ENCODE peak calls at places on chromosomes 12 and 14, in four cellular contexts. P is NCI-H1105 treated with DMSO at 0.1 percent for 48 hours, E is uterus, A is AG04450. G is an unnamed sample.

GRCh38 chr14:50762001-50762930 is 68.7 kb downstream of the NIN start:
- DNase-seq in P (no peak), E (no peak), A (peak; percentile 38), G (no peak)

GRCh38 chr12:26938660-26939185 is 453 bp downstream of the FGFR1OP2 start:
- DNase-seq in P (peak; percentile 44), E (no peak), A (no peak), G (peak; percentile 43)

GRCh38 chr12:6937481-6938352 is 5.9 kb upstream of the RNU7-1 start:
- DNase-seq in P (peak; percentile 97), E (peak; percentile 93), A (peak; percentile 84), G (peak; percentile 92)

GRCh38 chr12:85733441-85733840 is 102.8 kb downstream of the RASSF9 start:
- DNase-seq in P (no peak), E (no peak), A (no peak), G (no peak)

GRCh38 chr12:120413901-120414695 is 23.8 kb upstream of the COX6A1 start:
- DNase-seq in P (no peak), E (peak; percentile 33), A (no peak), G (no peak)

GRCh38 chr14:35419429-35419841 is 14.9 kb upstream of the NFKBIA start:
- DNase-seq in P (no peak), E (no peak), A (no peak), G (no peak)

GRCh38 chr14:76465651-76466050 is 89.7 kb downstream of the ESRRB start:
- DNase-seq in P (no peak), E (no peak), A (no peak), G (no peak)

GRCh38 chr14:90543876-90544275 is 147.0 kb downstream of the CALM1 start:
- DNase-seq in P (no peak), E (no peak), A (no peak), G (no peak)

GRCh38 chr12:77133566-77133965 is 68.2 kb upstream of the E2F7 start:
- DNase-seq in P (no peak), E (no peak), A (no peak), G (peak; percentile 40)

GRCh38 chr12:15546102-15546701 is 223.9 kb downstream of the PTPRO start:
- DNase-seq in P (no peak), E (no peak), A (no peak), G (no peak)

GRCh38 chr14:93902619-93903307 is 24.4 kb upstream of the FAM181A start:
- DNase-seq in P (no peak), E (no peak), A (no peak), G (no peak)

GRCh38 chr14:68146812-68147211 is 327.2 kb downstream of the RAD51B start:
- DNase-seq in P (no peak), E (no peak), A (peak; percentile 88), G (peak; percentile 98)

GRCh38 chr14:73472182-73473114 is 14.1 kb upstream of the NUMB start:
- DNase-seq in P (peak; percentile 84), E (no peak), A (peak; percentile 50), G (no peak)

G was measured in PC-9.